ENCODE peak calls at places on chromosomes 6 and 20, in ten cellular contexts. One of them, this sample, is unnamed.

GRCh38 chr20:47801759-47802158 is 16.5 kb upstream of the SULF2 start:
- DNase-seq in right lobe of liver: no peak
- DNase-seq in right atrium auricular region: no peak
- DNase-seq in NCI-H526 treated with DMSO at 0.1 percent for 48 hours: no peak
- DNase-seq in HCT116: no peak
- DNase-seq in NCI-H345: no peak
- DNase-seq in memory B cell: no peak
- DNase-seq in HTR-8/SVneo: no peak
- DNase-seq in NCI-H1417 treated with DMSO at 0.1 percent for 48 hours: no peak
- DNase-seq in activated naive CD8-positive, alpha-beta T cell treated with anti-CD3 and anti-CD28 coated beads, Interleukin-2, amount 10 ng/mL, durations not matched to agents 7 days and 5 days: no peak
- DNase-seq in this sample: no peak

GRCh38 chr6:31768717-31769257 is 6.3 kb downstream of the SAPCD1 start:
- DNase-seq in activated naive CD8-positive, alpha-beta T cell treated with anti-CD3 and anti-CD28 coated beads, Interleukin-2, amount 10 ng/mL, durations not matched to agents 7 days and 5 days: no peak
- DNase-seq in HTR-8/SVneo: no peak
- DNase-seq in HCT116: no peak
- DNase-seq in right atrium auricular region: no peak
- DNase-seq in NCI-H1417 treated with DMSO at 0.1 percent for 48 hours: no peak
- DNase-seq in NCI-H526 treated with DMSO at 0.1 percent for 48 hours: no peak
- DNase-seq in memory B cell: no peak
- DNase-seq in right lobe of liver: no peak
- DNase-seq in NCI-H345: no peak
- DNase-seq in this sample: no peak

GRCh38 chr6:150689900-150690590 is 90.4 kb downstream of the PLEKHG1 start:
- DNase-seq in right atrium auricular region: no peak
- DNase-seq in memory B cell: no peak
- DNase-seq in HTR-8/SVneo: no peak
- DNase-seq in activated naive CD8-positive, alpha-beta T cell treated with anti-CD3 and anti-CD28 coated beads, Interleukin-2, amount 10 ng/mL, durations not matched to agents 7 days and 5 days: no peak
- DNase-seq in NCI-H526 treated with DMSO at 0.1 percent for 48 hours: no peak
- DNase-seq in right lobe of liver: no peak
- DNase-seq in NCI-H345: no peak
- DNase-seq in HCT116: no peak
- DNase-seq in NCI-H1417 treated with DMSO at 0.1 percent for 48 hours: no peak
- DNase-seq in this sample: no peak

GRCh38 chr6:82086944-82087343 is 160.6 kb downstream of the IBTK start:
- DNase-seq in NCI-H526 treated with DMSO at 0.1 percent for 48 hours: no peak
- DNase-seq in activated naive CD8-positive, alpha-beta T cell treated with anti-CD3 and anti-CD28 coated beads, Interleukin-2, amount 10 ng/mL, durations not matched to agents 7 days and 5 days: no peak
- DNase-seq in HCT116: no peak
- DNase-seq in right atrium auricular region: no peak
- DNase-seq in NCI-H1417 treated with DMSO at 0.1 percent for 48 hours: no peak
- DNase-seq in NCI-H345: no peak
- DNase-seq in HTR-8/SVneo: no peak
- DNase-seq in right lobe of liver: no peak
- DNase-seq in memory B cell: no peak
- DNase-seq in this sample: no peak

GRCh38 chr20:63641146-63641791 is 12.0 kb downstream of the STMN3 start:
- DNase-seq in memory B cell: peak
- DNase-seq in activated naive CD8-positive, alpha-beta T cell treated with anti-CD3 and anti-CD28 coated beads, Interleukin-2, amount 10 ng/mL, durations not matched to agents 7 days and 5 days: peak
- DNase-seq in HCT116: no peak
- DNase-seq in HTR-8/SVneo: no peak
- DNase-seq in NCI-H1417 treated with DMSO at 0.1 percent for 48 hours: no peak
- DNase-seq in right lobe of liver: peak
- DNase-seq in right atrium auricular region: no peak
- DNase-seq in NCI-H526 treated with DMSO at 0.1 percent for 48 hours: no peak
- DNase-seq in NCI-H345: no peak
- DNase-seq in this sample: peak

GRCh38 chr6:46876126-46876525 is 45.6 kb downstream of the ADGRF5 start:
- DNase-seq in NCI-H526 treated with DMSO at 0.1 percent for 48 hours: no peak
- DNase-seq in right lobe of liver: no peak
- DNase-seq in memory B cell: no peak
- DNase-seq in NCI-H345: peak
- DNase-seq in HCT116: peak
- DNase-seq in HTR-8/SVneo: peak
- DNase-seq in right atrium auricular region: no peak
- DNase-seq in NCI-H1417 treated with DMSO at 0.1 percent for 48 hours: peak
- DNase-seq in activated naive CD8-positive, alpha-beta T cell treated with anti-CD3 and anti-CD28 coated beads, Interleukin-2, amount 10 ng/mL, durations not matched to agents 7 days and 5 days: no peak
- DNase-seq in this sample: peak

GRCh38 chr6:108920751-108921150 is 72.5 kb downstream of the ARMC2 start:
- DNase-seq in HCT116: no peak
- DNase-seq in NCI-H1417 treated with DMSO at 0.1 percent for 48 hours: no peak
- DNase-seq in HTR-8/SVneo: no peak
- DNase-seq in right lobe of liver: no peak
- DNase-seq in right atrium auricular region: no peak
- DNase-seq in NCI-H526 treated with DMSO at 0.1 percent for 48 hours: no peak
- DNase-seq in activated naive CD8-positive, alpha-beta T cell treated with anti-CD3 and anti-CD28 coated beads, Interleukin-2, amount 10 ng/mL, durations not matched to agents 7 days and 5 days: no peak
- DNase-seq in memory B cell: no peak
- DNase-seq in NCI-H345: no peak
- DNase-seq in this sample: no peak

GRCh38 chr20:11195899-11196558 is 522.2 kb upstream of the JAG1 start:
- DNase-seq in right lobe of liver: no peak
- DNase-seq in activated naive CD8-positive, alpha-beta T cell treated with anti-CD3 and anti-CD28 coated beads, Interleukin-2, amount 10 ng/mL, durations not matched to agents 7 days and 5 days: no peak
- DNase-seq in HTR-8/SVneo: peak
- DNase-seq in NCI-H526 treated with DMSO at 0.1 percent for 48 hours: no peak
- DNase-seq in NCI-H1417 treated with DMSO at 0.1 percent for 48 hours: no peak
- DNase-seq in HCT116: no peak
- DNase-seq in right atrium auricular region: no peak
- DNase-seq in memory B cell: no peak
- DNase-seq in NCI-H345: no peak
- DNase-seq in this sample: no peak

GRCh38 chr20:21315138-21315537 is 12.0 kb downstream of the XRN2 start:
- DNase-seq in HTR-8/SVneo: no peak
- DNase-seq in memory B cell: no peak
- DNase-seq in right atrium auricular region: no peak
- DNase-seq in right lobe of liver: no peak
- DNase-seq in NCI-H526 treated with DMSO at 0.1 percent for 48 hours: no peak
- DNase-seq in NCI-H345: no peak
- DNase-seq in activated naive CD8-positive, alpha-beta T cell treated with anti-CD3 and anti-CD28 coated beads, Interleukin-2, amount 10 ng/mL, durations not matched to agents 7 days and 5 days: no peak
- DNase-seq in HCT116: no peak
- DNase-seq in NCI-H1417 treated with DMSO at 0.1 percent for 48 hours: no peak
- DNase-seq in this sample: no peak

GRCh38 chr6:73704260-73704659 is 8.3 kb downstream of the CD109 start:
- DNase-seq in activated naive CD8-positive, alpha-beta T cell treated with anti-CD3 and anti-CD28 coated beads, Interleukin-2, amount 10 ng/mL, durations not matched to agents 7 days and 5 days: no peak
- DNase-seq in memory B cell: no peak
- DNase-seq in NCI-H526 treated with DMSO at 0.1 percent for 48 hours: no peak
- DNase-seq in NCI-H345: no peak
- DNase-seq in HTR-8/SVneo: peak
- DNase-seq in right atrium auricular region: no peak
- DNase-seq in NCI-H1417 treated with DMSO at 0.1 percent for 48 hours: no peak
- DNase-seq in right lobe of liver: no peak
- DNase-seq in HCT116: peak
- DNase-seq in this sample: no peak

GRCh38 chr20:59515013-59515905 is 89.1 kb upstream of the PHACTR3 start:
- DNase-seq in right lobe of liver: peak
- DNase-seq in memory B cell: no peak
- DNase-seq in HCT116: peak
- DNase-seq in NCI-H1417 treated with DMSO at 0.1 percent for 48 hours: peak
- DNase-seq in activated naive CD8-positive, alpha-beta T cell treated with anti-CD3 and anti-CD28 coated beads, Interleukin-2, amount 10 ng/mL, durations not matched to agents 7 days and 5 days: no peak
- DNase-seq in HTR-8/SVneo: peak
- DNase-seq in NCI-H526 treated with DMSO at 0.1 percent for 48 hours: peak
- DNase-seq in NCI-H345: peak
- DNase-seq in right atrium auricular region: peak
- DNase-seq in this sample: peak

GRCh38 chr20:36569847-36570429 is 3.5 kb upstream of the TGIF2 start:
- DNase-seq in right atrium auricular region: no peak
- DNase-seq in NCI-H345: no peak
- DNase-seq in activated naive CD8-positive, alpha-beta T cell treated with anti-CD3 and anti-CD28 coated beads, Interleukin-2, amount 10 ng/mL, durations not matched to agents 7 days and 5 days: no peak
- DNase-seq in HTR-8/SVneo: peak
- DNase-seq in memory B cell: no peak
- DNase-seq in NCI-H526 treated with DMSO at 0.1 percent for 48 hours: no peak
- DNase-seq in HCT116: no peak
- DNase-seq in right lobe of liver: no peak
- DNase-seq in NCI-H1417 treated with DMSO at 0.1 percent for 48 hours: no peak
- DNase-seq in this sample: no peak

GRCh38 chr6:120058410-120058809 is 708.8 kb upstream of the MAN1A1 start:
- DNase-seq in HTR-8/SVneo: no peak
- DNase-seq in HCT116: no peak
- DNase-seq in NCI-H345: no peak
- DNase-seq in memory B cell: no peak
- DNase-seq in NCI-H1417 treated with DMSO at 0.1 percent for 48 hours: no peak
- DNase-seq in activated naive CD8-positive, alpha-beta T cell treated with anti-CD3 and anti-CD28 coated beads, Interleukin-2, amount 10 ng/mL, durations not matched to agents 7 days and 5 days: no peak
- DNase-seq in NCI-H526 treated with DMSO at 0.1 percent for 48 hours: no peak
- DNase-seq in right lobe of liver: no peak
- DNase-seq in right atrium auricular region: no peak
- DNase-seq in this sample: no peak

GRCh38 chr6:106356382-106356781 is 4.1 kb upstream of the CRYBG1 start:
- DNase-seq in HTR-8/SVneo: no peak
- DNase-seq in NCI-H345: no peak
- DNase-seq in NCI-H1417 treated with DMSO at 0.1 percent for 48 hours: no peak
- DNase-seq in activated naive CD8-positive, alpha-beta T cell treated with anti-CD3 and anti-CD28 coated beads, Interleukin-2, amount 10 ng/mL, durations not matched to agents 7 days and 5 days: no peak
- DNase-seq in right lobe of liver: no peak
- DNase-seq in right atrium auricular region: no peak
- DNase-seq in memory B cell: no peak
- DNase-seq in HCT116: no peak
- DNase-seq in NCI-H526 treated with DMSO at 0.1 percent for 48 hours: no peak
- DNase-seq in this sample: no peak

GRCh38 chr6:30238178-30238795 is 25.1 kb upstream of the TRIM26 start:
- DNase-seq in HTR-8/SVneo: peak
- DNase-seq in NCI-H526 treated with DMSO at 0.1 percent for 48 hours: no peak
- DNase-seq in activated naive CD8-positive, alpha-beta T cell treated with anti-CD3 and anti-CD28 coated beads, Interleukin-2, amount 10 ng/mL, durations not matched to agents 7 days and 5 days: no peak
- DNase-seq in right atrium auricular region: no peak
- DNase-seq in right lobe of liver: no peak
- DNase-seq in NCI-H1417 treated with DMSO at 0.1 percent for 48 hours: no peak
- DNase-seq in NCI-H345: peak
- DNase-seq in HCT116: peak
- DNase-seq in memory B cell: no peak
- DNase-seq in this sample: no peak

GRCh38 chr6:87341899-87342298 is 2.7 kb upstream of the C6orf163 start:
- DNase-seq in HTR-8/SVneo: no peak
- DNase-seq in NCI-H1417 treated with DMSO at 0.1 percent for 48 hours: no peak
- DNase-seq in activated naive CD8-positive, alpha-beta T cell treated with anti-CD3 and anti-CD28 coated beads, Interleukin-2, amount 10 ng/mL, durations not matched to agents 7 days and 5 days: no peak
- DNase-seq in memory B cell: no peak
- DNase-seq in right lobe of liver: no peak
- DNase-seq in NCI-H526 treated with DMSO at 0.1 percent for 48 hours: no peak
- DNase-seq in NCI-H345: no peak
- DNase-seq in right atrium auricular region: no peak
- DNase-seq in HCT116: no peak
- DNase-seq in this sample: no peak

GRCh38 chr6:84065718-84066290 is 32.2 kb downstream of the MRAP2 start:
- DNase-seq in NCI-H1417 treated with DMSO at 0.1 percent for 48 hours: no peak
- DNase-seq in HCT116: no peak
- DNase-seq in NCI-H345: no peak
- DNase-seq in activated naive CD8-positive, alpha-beta T cell treated with anti-CD3 and anti-CD28 coated beads, Interleukin-2, amount 10 ng/mL, durations not matched to agents 7 days and 5 days: no peak
- DNase-seq in HTR-8/SVneo: no peak
- DNase-seq in right lobe of liver: no peak
- DNase-seq in NCI-H526 treated with DMSO at 0.1 percent for 48 hours: no peak
- DNase-seq in right atrium auricular region: no peak
- DNase-seq in memory B cell: no peak
- DNase-seq in this sample: no peak

GRCh38 chr6:149459761-149460160 is 25.1 kb downstream of the ZC3H12D start:
- DNase-seq in memory B cell: no peak
- DNase-seq in HCT116: no peak
- DNase-seq in NCI-H526 treated with DMSO at 0.1 percent for 48 hours: no peak
- DNase-seq in right lobe of liver: no peak
- DNase-seq in activated naive CD8-positive, alpha-beta T cell treated with anti-CD3 and anti-CD28 coated beads, Interleukin-2, amount 10 ng/mL, durations not matched to agents 7 days and 5 days: no peak
- DNase-seq in NCI-H1417 treated with DMSO at 0.1 percent for 48 hours: no peak
- DNase-seq in HTR-8/SVneo: no peak
- DNase-seq in right atrium auricular region: no peak
- DNase-seq in NCI-H345: no peak
- DNase-seq in this sample: no peak

GRCh38 chr6:15689586-15690450 is 27.0 kb upstream of the DTNBP1 start:
- DNase-seq in NCI-H1417 treated with DMSO at 0.1 percent for 48 hours: no peak
- DNase-seq in activated naive CD8-positive, alpha-beta T cell treated with anti-CD3 and anti-CD28 coated beads, Interleukin-2, amount 10 ng/mL, durations not matched to agents 7 days and 5 days: no peak
- DNase-seq in HTR-8/SVneo: no peak
- DNase-seq in memory B cell: no peak
- DNase-seq in NCI-H345: no peak
- DNase-seq in right atrium auricular region: no peak
- DNase-seq in NCI-H526 treated with DMSO at 0.1 percent for 48 hours: no peak
- DNase-seq in right lobe of liver: no peak
- DNase-seq in HCT116: no peak
- DNase-seq in this sample: no peak

GRCh38 chr6:37584654-37585522 is 85.2 kb upstream of the CCDC167 start:
- DNase-seq in HTR-8/SVneo: no peak
- DNase-seq in HCT116: no peak
- DNase-seq in NCI-H526 treated with DMSO at 0.1 percent for 48 hours: no peak
- DNase-seq in right atrium auricular region: no peak
- DNase-seq in activated naive CD8-positive, alpha-beta T cell treated with anti-CD3 and anti-CD28 coated beads, Interleukin-2, amount 10 ng/mL, durations not matched to agents 7 days and 5 days: no peak
- DNase-seq in NCI-H1417 treated with DMSO at 0.1 percent for 48 hours: no peak
- DNase-seq in memory B cell: no peak
- DNase-seq in right lobe of liver: peak
- DNase-seq in NCI-H345: no peak
- DNase-seq in this sample: no peak

GRCh38 chr6:766625-767024 is 73.7 kb upstream of the EXOC2 start:
- DNase-seq in NCI-H526 treated with DMSO at 0.1 percent for 48 hours: no peak
- DNase-seq in right lobe of liver: no peak
- DNase-seq in memory B cell: no peak
- DNase-seq in NCI-H1417 treated with DMSO at 0.1 percent for 48 hours: no peak
- DNase-seq in HCT116: no peak
- DNase-seq in right atrium auricular region: no peak
- DNase-seq in NCI-H345: no peak
- DNase-seq in activated naive CD8-positive, alpha-beta T cell treated with anti-CD3 and anti-CD28 coated beads, Interleukin-2, amount 10 ng/mL, durations not matched to agents 7 days and 5 days: no peak
- DNase-seq in HTR-8/SVneo: no peak
- DNase-seq in this sample: no peak

This sample was measured in lower lobe of right lung.